ENCODE peak calls at places on chromosomes 16 and 17, in seven cellular contexts. V is omental fat pad; A is GM04503; M is NB4; F is substantia nigra; H is GM12865; T is stimulated activated naive B cell treated with anti-CD40 and anti-IgM and Interleukin-4, amounts not matched to agents 10 μg/mL and 1 μg/mL and 100 μg/mL, for 72 hours. C is an unnamed sample.

GRCh38 chr16:71807905-71808592 is 585 bp downstream of the AP1G1 start:
- DNase-seq in A (no peak), H (no peak), V (no peak), F (no peak), T (no peak), M (peak; percentile 55), C (peak; percentile 5)

GRCh38 chr16:24844101-24845030 is 1.4 kb upstream of the SLC5A11 start:
- DNase-seq in F (no peak), A (no peak), V (no peak), M (no peak), T (no peak), H (no peak), C (no peak)

GRCh38 chr17:79851461-79851817 is 12.2 kb upstream of the CBX4 start:
- DNase-seq in F (no peak), V (no peak), M (no peak), A (no peak), H (no peak), T (no peak), C (no peak)

GRCh38 chr16:81575307-81575706 is 130.7 kb downstream of the CMIP start:
- DNase-seq in V (no peak), T (no peak), H (no peak), A (no peak), M (no peak), F (no peak), C (no peak)

GRCh38 chr16:12455287-12455798 is 348.3 kb downstream of the CPPED1 start:
- DNase-seq in T (no peak), A (no peak), M (peak; percentile 65), V (no peak), F (peak; percentile 27), H (peak; percentile 58), C (peak; percentile 51)

GRCh38 chr16:77408607-77409006 is 26.2 kb downstream of the ADAMTS18 start:
- DNase-seq in T (no peak), V (no peak), F (no peak), M (peak; percentile 84), A (no peak), H (peak; percentile 19), C (no peak)

GRCh38 chr17:42107597-42108576 is 4.6 kb downstream of the DHX58 start:
- DNase-seq in A (no peak), T (peak; percentile 79), H (peak; percentile 87), F (no peak), M (peak; percentile 88), V (no peak), C (peak; percentile 85)

GRCh38 chr17:40103742-40104095 is 3.3 kb upstream of the NR1D1 start:
- DNase-seq in T (no peak), H (peak; percentile 70), M (peak; percentile 0), A (no peak), F (no peak), V (no peak), C (no peak)

GRCh38 chr17:34076743-34077631 is 178.1 kb upstream of the CCL2 start:
- DNase-seq in M (no peak), A (no peak), T (no peak), V (no peak), H (no peak), F (no peak), C (no peak)

GRCh38 chr17:82051776-82052637 is at the start of the genes GPS1 and RFNG:
- DNase-seq in H (peak; percentile 82), T (peak; percentile 68), F (peak; percentile 44), A (no peak), M (peak; percentile 80), V (no peak), C (no peak)

GRCh38 chr17:50221500-50222480 is 20.4 kb upstream of the COL1A1 start:
- DNase-seq in M (peak; percentile 81), T (no peak), V (no peak), F (no peak), H (peak; percentile 36), A (no peak), C (no peak)

GRCh38 chr17:42153919-42154491 is 784 bp downstream of the RAB5C start:
- DNase-seq in M (peak; percentile 71), T (no peak), V (no peak), H (peak; percentile 27), A (no peak), F (no peak), C (no peak)

GRCh38 chr16:28107232-28107631 is 43.7 kb upstream of the GSG1L start:
- DNase-seq in M (no peak), V (no peak), T (no peak), F (no peak), A (no peak), H (no peak), C (no peak)

GRCh38 chr17:80453980-80454556 is 22.3 kb downstream of the NPTX1 start:
- DNase-seq in H (no peak), F (no peak), V (no peak), A (no peak), M (peak; percentile 36), T (peak; percentile 18), C (no peak)

GRCh38 chr17:50514936-50515702 is 6.9 kb downstream of the MYCBPAP start:
- DNase-seq in V (no peak), A (no peak), T (no peak), M (no peak), H (no peak), F (no peak), C (peak; percentile 56)

GRCh38 chr16:50839356-50839755 is 97.5 kb downstream of the CYLD start:
- DNase-seq in V (no peak), F (no peak), M (no peak), H (no peak), T (no peak), A (no peak), C (no peak)

GRCh38 chr17:81392909-81393654 is 2.2 kb upstream of the BAHCC1 start:
- DNase-seq in M (peak; percentile 52), A (no peak), F (peak; percentile 35), T (no peak), V (no peak), H (no peak), C (no peak)

GRCh38 chr16:12252616-12253015 is 276.1 kb downstream of the SNX29 start:
- DNase-seq in A (no peak), V (no peak), M (no peak), T (no peak), H (no peak), F (no peak), C (no peak)

GRCh38 chr17:59161477-59161876 is 5.9 kb downstream of the PRR11 start:
- DNase-seq in M (no peak), A (no peak), V (no peak), H (no peak), F (no peak), T (no peak), C (no peak)

GRCh38 chr16:84884311-84885023 is 64.7 kb downstream of the CRISPLD2 start:
- DNase-seq in F (no peak), V (no peak), T (no peak), A (no peak), H (no peak), M (no peak), C (peak; percentile 17)

GRCh38 chr17:81909231-81909630 is 2.0 kb downstream of the PCYT2 start:
- DNase-seq in A (no peak), T (no peak), F (no peak), V (no peak), M (no peak), H (no peak), C (no peak)

GRCh38 chr16:8846401-8846932 is 22.3 kb downstream of the CARHSP1 start:
- DNase-seq in M (no peak), A (no peak), V (no peak), F (no peak), H (no peak), T (no peak), C (no peak)

GRCh38 chr17:80379348-80379747 is 35.6 kb upstream of the ENDOV start:
- DNase-seq in H (no peak), V (no peak), A (no peak), T (no peak), F (no peak), M (no peak), C (no peak)

GRCh38 chr16:22093952-22094351 is 1.6 kb downstream of the VWA3A start:
- DNase-seq in F (no peak), H (no peak), V (no peak), A (no peak), M (peak; percentile 18), T (no peak), C (no peak)

GRCh38 chr17:16215002-16215272 is 397 bp downstream of the NCOR1 start:
- DNase-seq in M (peak; percentile 75), A (no peak), T (peak; percentile 51), H (peak; percentile 64), V (no peak), F (peak; percentile 53), C (no peak)